ENCODE peak calls at places on chromosome 4, in eight cellular contexts. One of them, this sample, is unnamed.

GRCh38 chr4:97493815-97494518 is 649.3 kb downstream of the STPG2 start:
- DNase-seq in mucosa of descending colon: no peak
- DNase-seq in Right ventricle myocardium superior: no peak
- DNase-seq in stimulated activated CD4-positive, alpha-beta T cell treated with anti-CD3 and anti-CD28 coated beads, TNF-alpha, amount 100 ng/mL, for 4 hours: no peak
- DNase-seq in memory B cell: no peak
- DNase-seq in HEK293T: no peak
- DNase-seq in neuronal stem cell: no peak
- DNase-seq in uterus: no peak
- DNase-seq in this sample: no peak

GRCh38 chr4:8147231-8147970 is 11.2 kb downstream of the ABLIM2 start:
- DNase-seq in mucosa of descending colon: no peak
- DNase-seq in Right ventricle myocardium superior: no peak
- DNase-seq in stimulated activated CD4-positive, alpha-beta T cell treated with anti-CD3 and anti-CD28 coated beads, TNF-alpha, amount 100 ng/mL, for 4 hours: no peak
- DNase-seq in memory B cell: no peak
- DNase-seq in HEK293T: no peak
- DNase-seq in neuronal stem cell: no peak
- DNase-seq in uterus: no peak
- DNase-seq in this sample: no peak

GRCh38 chr4:112900416-112900815 is 149.0 kb upstream of the ANK2 start:
- DNase-seq in mucosa of descending colon: no peak
- DNase-seq in Right ventricle myocardium superior: no peak
- DNase-seq in stimulated activated CD4-positive, alpha-beta T cell treated with anti-CD3 and anti-CD28 coated beads, TNF-alpha, amount 100 ng/mL, for 4 hours: no peak
- DNase-seq in memory B cell: no peak
- DNase-seq in HEK293T: no peak
- DNase-seq in neuronal stem cell: no peak
- DNase-seq in uterus: no peak
- DNase-seq in this sample: no peak

GRCh38 chr4:681736-682451 is 7.1 kb downstream of the SLC49A3 start:
- DNase-seq in mucosa of descending colon: peak; percentile 87
- DNase-seq in Right ventricle myocardium superior: peak; percentile 67
- DNase-seq in stimulated activated CD4-positive, alpha-beta T cell treated with anti-CD3 and anti-CD28 coated beads, TNF-alpha, amount 100 ng/mL, for 4 hours: no peak
- DNase-seq in memory B cell: no peak
- DNase-seq in HEK293T: peak; percentile 81
- DNase-seq in neuronal stem cell: no peak
- DNase-seq in uterus: no peak
- DNase-seq in this sample: peak; percentile 75

GRCh38 chr4:105050896-105051295 is 95.8 kb upstream of the TET2 start:
- DNase-seq in mucosa of descending colon: no peak
- DNase-seq in Right ventricle myocardium superior: no peak
- DNase-seq in stimulated activated CD4-positive, alpha-beta T cell treated with anti-CD3 and anti-CD28 coated beads, TNF-alpha, amount 100 ng/mL, for 4 hours: no peak
- DNase-seq in memory B cell: no peak
- DNase-seq in HEK293T: no peak
- DNase-seq in neuronal stem cell: no peak
- DNase-seq in uterus: no peak
- DNase-seq in this sample: no peak

GRCh38 chr4:85953651-85954018 is 406.2 kb downstream of the MAPK10 start:
- DNase-seq in mucosa of descending colon: no peak
- DNase-seq in Right ventricle myocardium superior: no peak
- DNase-seq in stimulated activated CD4-positive, alpha-beta T cell treated with anti-CD3 and anti-CD28 coated beads, TNF-alpha, amount 100 ng/mL, for 4 hours: no peak
- DNase-seq in memory B cell: no peak
- DNase-seq in HEK293T: no peak
- DNase-seq in neuronal stem cell: no peak
- DNase-seq in uterus: no peak
- DNase-seq in this sample: no peak

GRCh38 chr4:8641931-8642650 is 49.5 kb downstream of the CPZ start:
- DNase-seq in mucosa of descending colon: peak; percentile 20
- DNase-seq in Right ventricle myocardium superior: no peak
- DNase-seq in stimulated activated CD4-positive, alpha-beta T cell treated with anti-CD3 and anti-CD28 coated beads, TNF-alpha, amount 100 ng/mL, for 4 hours: no peak
- DNase-seq in memory B cell: no peak
- DNase-seq in HEK293T: no peak
- DNase-seq in neuronal stem cell: no peak
- DNase-seq in uterus: no peak
- DNase-seq in this sample: no peak

GRCh38 chr4:158769175-158769831 is 477 bp downstream of the FNIP2 start:
- DNase-seq in mucosa of descending colon: peak; percentile 71
- DNase-seq in Right ventricle myocardium superior: peak; percentile 72
- DNase-seq in stimulated activated CD4-positive, alpha-beta T cell treated with anti-CD3 and anti-CD28 coated beads, TNF-alpha, amount 100 ng/mL, for 4 hours: no peak
- DNase-seq in memory B cell: peak; percentile 35
- DNase-seq in HEK293T: no peak
- DNase-seq in neuronal stem cell: no peak
- DNase-seq in uterus: peak; percentile 38
- DNase-seq in this sample: peak; percentile 78

GRCh38 chr4:17400696-17401095 is 111.2 kb downstream of the QDPR start:
- DNase-seq in mucosa of descending colon: no peak
- DNase-seq in Right ventricle myocardium superior: no peak
- DNase-seq in stimulated activated CD4-positive, alpha-beta T cell treated with anti-CD3 and anti-CD28 coated beads, TNF-alpha, amount 100 ng/mL, for 4 hours: no peak
- DNase-seq in memory B cell: no peak
- DNase-seq in HEK293T: no peak
- DNase-seq in neuronal stem cell: no peak
- DNase-seq in uterus: no peak
- DNase-seq in this sample: no peak

GRCh38 chr4:3402409-3403103 is 39.2 kb upstream of the HGFAC start:
- DNase-seq in mucosa of descending colon: no peak
- DNase-seq in Right ventricle myocardium superior: no peak
- DNase-seq in stimulated activated CD4-positive, alpha-beta T cell treated with anti-CD3 and anti-CD28 coated beads, TNF-alpha, amount 100 ng/mL, for 4 hours: no peak
- DNase-seq in memory B cell: no peak
- DNase-seq in HEK293T: no peak
- DNase-seq in neuronal stem cell: no peak
- DNase-seq in uterus: no peak
- DNase-seq in this sample: no peak